ENCODE peak calls at places on chromosomes 4 and X, in seven cellular contexts. Y, D, V, A, S, I and L are unnamed samples.

GRCh38 chr4:43348591-43348990 is 456.1 kb downstream of the GRXCR1 start:
- DNase-seq in Y (no peak), D (no peak), V (no peak), A (no peak), S (no peak), I (no peak), L (no peak)

GRCh38 chr4:167622481-167623240 is 388.4 kb upstream of the SPOCK3 start:
- DNase-seq in Y (peak), D (peak), V (peak), A (peak), S (peak), I (peak), L (peak)

GRCh38 chr4:37639551-37640293 is 46.5 kb downstream of the RELL1 start:
- DNase-seq in Y (no peak), D (no peak), V (peak), A (no peak), S (no peak), I (no peak), L (no peak)

GRCh38 chrX:55908685-55909212 is 191.2 kb downstream of the RRAGB start:
- DNase-seq in Y (peak), D (peak), V (peak), A (peak), S (peak), I (peak), L (no peak)

GRCh38 chrX:96707829-96708228 is 23.2 kb downstream of the DIAPH2 start:
- DNase-seq in Y (no peak), D (no peak), V (no peak), A (no peak), S (no peak), I (no peak), L (no peak)

GRCh38 chrX:133583825-133584224 is 168.5 kb upstream of the GPC4 start:
- DNase-seq in Y (no peak), D (no peak), V (no peak), A (no peak), S (no peak), I (no peak), L (no peak)

GRCh38 chr4:34469518-34469917 is 1774.8 kb downstream of the ARAP2 start:
- DNase-seq in Y (no peak), D (no peak), V (no peak), A (no peak), S (no peak), I (no peak), L (no peak)

GRCh38 chrX:41276661-41277506 is 57.1 kb upstream of the DDX3X start:
- DNase-seq in Y (peak), D (peak), V (no peak), A (no peak), S (no peak), I (no peak), L (no peak)

GRCh38 chr4:139728840-139729239 is 63.2 kb downstream of the MGST2 start:
- DNase-seq in Y (no peak), D (no peak), V (no peak), A (no peak), S (no peak), I (no peak), L (no peak)

GRCh38 chr4:79607979-79608378 is 200.0 kb upstream of the GK2 start:
- DNase-seq in Y (no peak), D (no peak), V (no peak), A (no peak), S (no peak), I (peak), L (no peak)

GRCh38 chr4:52659722-52660261 is 691 bp upstream of the USP46 start:
- DNase-seq in Y (peak), D (no peak), V (peak), A (peak), S (peak), I (peak), L (peak)

GRCh38 chr4:8837181-8837811 is 34.3 kb downstream of the HMX1 start:
- DNase-seq in Y (peak), D (peak), V (no peak), A (no peak), S (peak), I (no peak), L (no peak)

GRCh38 chr4:78645853-78646757 is 94.5 kb downstream of the ANXA3 start:
- DNase-seq in Y (no peak), D (no peak), V (peak), A (peak), S (no peak), I (peak), L (no peak)

GRCh38 chrX:69178592-69178991 is 13.3 kb upstream of the PJA1 start:
- DNase-seq in Y (peak), D (no peak), V (no peak), A (no peak), S (no peak), I (no peak), L (no peak)

GRCh38 chrX:88202149-88202548 is 544.9 kb upstream of the CPXCR1 start:
- DNase-seq in Y (no peak), D (no peak), V (no peak), A (no peak), S (peak), I (no peak), L (no peak)

GRCh38 chrX:12076046-12076445 is 62.2 kb upstream of the FRMPD4 start:
- DNase-seq in Y (no peak), D (no peak), V (no peak), A (peak), S (no peak), I (peak), L (no peak)

GRCh38 chr4:185249105-185249504 is 39.7 kb downstream of the SNX25 start:
- DNase-seq in Y (no peak), D (no peak), V (no peak), A (no peak), S (no peak), I (no peak), L (no peak)

GRCh38 chrX:30196322-30196721 is 19.0 kb upstream of the MAGEB2 start:
- DNase-seq in Y (peak), D (no peak), V (peak), A (peak), S (peak), I (peak), L (no peak)

GRCh38 chr4:173333658-173334084 is 487 bp downstream of the HMGB2 start:
- DNase-seq in Y (peak), D (peak), V (peak), A (no peak), S (peak), I (peak), L (peak)

GRCh38 chrX:130896816-130897508 is 6.0 kb downstream of the ENOX2 start:
- DNase-seq in Y (no peak), D (no peak), V (no peak), A (no peak), S (no peak), I (peak), L (no peak)

GRCh38 chr4:24730256-24731001 is 64.9 kb upstream of the SOD3 start:
- DNase-seq in Y (no peak), D (no peak), V (peak), A (no peak), S (no peak), I (peak), L (no peak)

GRCh38 chrX:38379088-38379487 is 26.7 kb downstream of the OTC start:
- DNase-seq in Y (no peak), D (no peak), V (peak), A (no peak), S (no peak), I (no peak), L (no peak)

GRCh38 chr4:174056959-174057358 is 226.5 kb downstream of the FBXO8 start:
- DNase-seq in Y (no peak), D (no peak), V (no peak), A (no peak), S (no peak), I (no peak), L (no peak)

GRCh38 chrX:13059676-13060499 is 15.5 kb upstream of the FAM9C start:
- DNase-seq in Y (no peak), D (no peak), V (peak), A (peak), S (no peak), I (peak), L (no peak)

GRCh38 chrX:18377802-18378201 is 23.3 kb upstream of the SCML2 start:
- DNase-seq in Y (peak), D (peak), V (peak), A (no peak), S (peak), I (no peak), L (peak)

GRCh38 chrX:15985937-15986336 is 131.3 kb upstream of the AP1S2 start:
- DNase-seq in Y (no peak), D (no peak), V (no peak), A (peak), S (no peak), I (peak), L (no peak)

GRCh38 chr4:183398298-183399129 is 45.9 kb upstream of the CDKN2AIP start:
- DNase-seq in Y (peak), D (peak), V (peak), A (peak), S (peak), I (peak), L (peak)

GRCh38 chr4:157172011-157172410 is 48.5 kb upstream of the GRIA2 start:
- DNase-seq in Y (no peak), D (no peak), V (peak), A (no peak), S (no peak), I (peak), L (no peak)

GRCh38 chr4:102678107-102678506 is 82.7 kb downstream of the MANBA start:
- DNase-seq in Y (no peak), D (no peak), V (no peak), A (peak), S (no peak), I (no peak), L (no peak)

GRCh38 chrX:73615022-73615421 is 52.0 kb downstream of the CHIC1 start:
- DNase-seq in Y (no peak), D (no peak), V (no peak), A (no peak), S (no peak), I (no peak), L (no peak)

GRCh38 chrX:129779747-129780146 is at the start of gene SASH3:
- DNase-seq in Y (no peak), D (no peak), V (no peak), A (no peak), S (no peak), I (no peak), L (peak)

DNA sequence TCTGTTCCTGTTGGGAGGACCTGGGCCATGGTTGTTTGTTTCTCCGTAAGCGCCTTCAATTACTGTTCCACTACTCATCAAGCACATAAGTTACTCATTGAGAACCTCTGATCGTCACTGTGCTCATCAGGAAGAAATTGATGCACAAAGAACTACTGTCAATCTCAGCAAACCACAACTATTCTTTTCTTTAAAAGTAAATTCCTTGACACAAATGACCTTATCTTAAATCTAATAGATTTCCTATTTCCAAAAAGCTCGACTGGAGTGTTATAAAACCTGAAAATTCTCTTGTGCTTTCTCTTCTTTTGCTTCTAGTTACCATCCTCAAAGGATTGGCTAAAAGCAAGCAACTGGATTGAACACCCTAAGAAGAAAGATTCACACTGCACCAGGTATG is at the start of gene MUC7:
- DNase-seq in Y (no peak), D (no peak), V (no peak), A (no peak), S (no peak), I (no peak), L (no peak)
- H3K9ac ChIP-seq in Y (no peak), D (no peak), V (no peak), A (no peak), S (no peak), I (no peak), L (no peak)

GRCh38 chr4:2850966-2851782 is 7.5 kb downstream of the ADD1 start:
- DNase-seq in Y (no peak), D (no peak), V (no peak), A (no peak), S (no peak), I (peak), L (no peak)

GRCh38 chr4:2855584-2855983 is 11.9 kb downstream of the ADD1 start:
- DNase-seq in Y (no peak), D (no peak), V (no peak), A (no peak), S (no peak), I (no peak), L (no peak)

GRCh38 chr4:2849267-2850140 is 5.9 kb downstream of the ADD1 start:
- DNase-seq in Y (no peak), D (no peak), V (peak), A (no peak), S (no peak), I (no peak), L (no peak)

GRCh38 chr4:2856266-2856665 is 12.6 kb downstream of the ADD1 start:
- DNase-seq in Y (no peak), D (no peak), V (no peak), A (no peak), S (no peak), I (no peak), L (no peak)

GRCh38 chr4:2852481-2852881 is 8.8 kb downstream of the ADD1 start:
- DNase-seq in Y (no peak), D (no peak), V (no peak), A (no peak), S (no peak), I (no peak), L (peak)
- H3K9ac ChIP-seq in Y (no peak), D (no peak), V (no peak), A (peak), S (no peak), I (no peak), L (no peak)

GRCh38 chr4:105092768-105093167 is 53.9 kb upstream of the TET2 start:
- DNase-seq in Y (no peak), D (no peak), V (no peak), A (no peak), S (no peak), I (peak), L (no peak)

GRCh38 chr4:105088110-105088879 is 58.4 kb upstream of the TET2 start:
- DNase-seq in Y (peak), D (peak), V (peak), A (peak), S (peak), I (peak), L (no peak)

GRCh38 chr4:105093975-105094374 is 52.7 kb upstream of the TET2 start:
- DNase-seq in Y (no peak), D (no peak), V (no peak), A (no peak), S (no peak), I (no peak), L (no peak)

GRCh38 chr4:105092356-105092755 is 54.3 kb upstream of the TET2 start:
- DNase-seq in Y (no peak), D (no peak), V (peak), A (peak), S (no peak), I (peak), L (no peak)
- H3K9ac ChIP-seq in Y (no peak), D (no peak), V (no peak), A (no peak), S (no peak), I (no peak), L (no peak)

DNA sequence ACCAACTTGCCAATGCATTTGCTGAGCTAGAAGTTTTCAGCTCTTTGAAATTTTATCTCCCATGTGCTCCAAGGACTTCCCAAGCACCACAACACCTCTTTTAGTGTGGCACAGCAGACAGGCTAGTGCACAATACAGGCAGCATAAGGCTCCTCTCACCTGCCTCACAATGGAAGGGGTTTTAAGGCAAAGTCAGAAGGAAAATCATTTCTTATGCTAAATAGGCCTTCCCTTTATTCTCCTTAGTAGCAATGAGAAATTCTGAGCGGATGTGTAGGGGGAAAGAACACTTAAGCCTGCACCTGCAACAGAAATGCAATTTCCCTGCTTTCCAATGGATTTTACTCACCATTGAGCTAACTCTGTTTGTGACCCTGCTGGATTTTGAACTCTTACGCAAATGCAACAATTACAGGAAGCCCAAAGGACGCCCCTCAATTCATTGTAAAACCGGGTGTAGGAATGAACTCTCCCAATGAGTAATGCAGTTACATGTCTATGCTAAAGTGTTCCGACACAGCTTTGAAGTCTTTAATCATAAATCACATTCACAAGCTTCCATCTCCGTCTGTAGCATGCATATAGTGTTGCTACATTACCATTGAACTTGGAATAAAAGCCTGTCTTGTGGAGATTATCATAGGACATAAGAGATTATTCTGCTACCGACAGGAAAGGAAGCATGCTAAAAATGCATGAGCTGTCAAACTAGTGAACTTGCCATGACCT is 1084.8 kb downstream of the RPA4 start:
- DNase-seq in Y (no peak), D (peak), V (no peak), A (no peak), S (peak), I (no peak), L (no peak)
- H3K9ac ChIP-seq in Y (no peak), D (no peak), V (no peak), A (no peak), S (no peak), I (no peak), L (no peak)

DNA sequence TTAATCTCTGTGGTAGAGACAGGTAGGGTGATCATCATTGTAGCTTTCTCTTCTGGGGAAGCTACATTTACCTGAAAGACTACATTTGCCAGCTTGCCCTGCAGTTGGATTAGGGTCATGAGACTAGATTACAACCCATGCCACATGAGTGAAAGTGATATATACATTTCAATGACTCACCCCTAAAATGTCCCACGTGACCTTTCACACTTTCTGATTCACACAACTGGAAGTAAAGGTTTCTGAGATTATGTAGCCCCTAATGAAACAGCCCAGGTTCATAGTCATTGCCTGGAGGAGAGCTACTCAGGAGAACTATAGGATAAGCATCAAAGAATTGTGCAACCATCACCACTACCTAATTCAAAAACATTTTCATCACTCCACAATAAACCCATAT is 17.8 kb downstream of the PDCL2 start:
- DNase-seq in Y (no peak), D (no peak), V (no peak), A (peak), S (no peak), I (no peak), L (no peak)
- H3K9ac ChIP-seq in Y (no peak), D (no peak), V (no peak), A (no peak), S (no peak), I (no peak), L (no peak)